ENCODE peak calls at places on chromosomes 12 and 14, in nine cellular contexts. E is omental fat pad; A is GM13976; F is fibroblast of lung; R is epithelial cell of esophagus; Q is transverse colon; Y is breast epithelium; U is CD4-positive, alpha-beta T cell; P is neural crest cell. H is an unnamed sample.
A peak's percentile ranks its signal among the peaks of the same experiment; 100 is the strongest.

GRCh38 chr12:4909397-4909733 is 340 bp upstream of the KCNA1 start:
- DNase-seq in U (no peak), R (no peak), E (no peak), Q (no peak), F (no peak), P (peak; percentile 9), Y (no peak), A (peak; percentile 55), H (no peak)

GRCh38 chr12:17588968-17589367 is 501.0 kb downstream of the RERGL start:
- DNase-seq in E (no peak), Y (no peak), A (no peak), Q (no peak), P (peak; percentile 22), F (no peak), R (peak; percentile 64), U (no peak), H (no peak)

GRCh38 chr12:57046947-57047890 is 2.7 kb downstream of the MYO1A start:
- DNase-seq in E (no peak), Q (no peak), P (no peak), Y (no peak), R (no peak), U (no peak), F (no peak), A (no peak), H (peak; percentile 73)

GRCh38 chr14:64856528-64857445 is 22.9 kb downstream of the SPTB start:
- DNase-seq in R (no peak), Q (no peak), E (no peak), U (no peak), A (no peak), P (no peak), Y (no peak), F (no peak), H (no peak)

GRCh38 chr14:103657466-103657865 is 28.5 kb downstream of the KLC1 start:
- DNase-seq in E (no peak), P (no peak), F (peak; percentile 77), Y (no peak), Q (no peak), R (no peak), A (no peak), U (no peak), H (no peak)

GRCh38 chr12:127374447-127374846 is 892.5 kb upstream of the TMEM132C start:
- DNase-seq in R (no peak), A (no peak), U (no peak), E (no peak), P (no peak), Q (no peak), F (no peak), Y (no peak), H (no peak)

GRCh38 chr14:36666416-36667206 is 5.0 kb downstream of the PAX9 start:
- DNase-seq in Q (no peak), Y (no peak), E (no peak), F (no peak), A (peak; percentile 17), U (no peak), R (no peak), P (no peak), H (no peak)

GRCh38 chr12:128323115-128323514 is 56.1 kb downstream of the TMEM132C start:
- DNase-seq in E (no peak), F (no peak), A (no peak), R (no peak), P (no peak), U (no peak), Y (no peak), Q (no peak), H (no peak)

GRCh38 chr14:26448181-26448855 is 149.5 kb downstream of the NOVA1 start:
- DNase-seq in F (no peak), P (no peak), Y (no peak), E (no peak), R (no peak), A (no peak), U (no peak), Q (no peak), H (no peak)

GRCh38 chr12:85658236-85658635 is 178.0 kb downstream of the RASSF9 start:
- DNase-seq in Y (no peak), U (no peak), E (no peak), P (no peak), F (no peak), Q (no peak), R (no peak), A (no peak), H (no peak)

GRCh38 chr14:84482256-84483071 is 1047.5 kb upstream of the FLRT2 start:
- DNase-seq in Q (no peak), R (peak; percentile 25), P (no peak), A (no peak), F (peak; percentile 61), Y (no peak), U (no peak), E (no peak), H (no peak)

GRCh38 chr12:84919271-84919670 is 6.7 kb upstream of the SLC6A15 start:
- DNase-seq in F (no peak), U (no peak), E (no peak), Q (no peak), P (no peak), Y (no peak), A (no peak), R (peak; percentile 82), H (no peak)

GRCh38 chr14:37526992-37527391 is 68.1 kb downstream of the FOXA1 start:
- DNase-seq in U (no peak), F (no peak), A (no peak), P (no peak), Q (no peak), E (no peak), Y (no peak), R (no peak), H (no peak)

GRCh38 chr12:47870175-47870781 is 34.5 kb downstream of the VDR start:
- DNase-seq in F (peak; percentile 53), Y (no peak), A (no peak), Q (peak; percentile 62), U (no peak), P (peak; percentile 20), R (no peak), E (no peak), H (no peak)

GRCh38 chr12:111446044-111446581 is 40.4 kb downstream of the SH2B3 start:
- DNase-seq in Y (no peak), U (no peak), F (peak; percentile 59), R (no peak), P (no peak), E (no peak), Q (peak; percentile 71), A (no peak), H (no peak)

GRCh38 chr12:132170094-132170636 is 25.9 kb downstream of the NOC4L start:
- DNase-seq in Q (no peak), P (no peak), A (no peak), Y (no peak), E (no peak), R (no peak), U (no peak), F (peak; percentile 79), H (no peak)

GRCh38 chr12:75086086-75087038 is 123.3 kb downstream of the KCNC2 start:
- DNase-seq in Q (no peak), A (no peak), F (peak; percentile 1), Y (no peak), P (no peak), U (no peak), E (no peak), R (peak; percentile 14), H (no peak)

DNA sequence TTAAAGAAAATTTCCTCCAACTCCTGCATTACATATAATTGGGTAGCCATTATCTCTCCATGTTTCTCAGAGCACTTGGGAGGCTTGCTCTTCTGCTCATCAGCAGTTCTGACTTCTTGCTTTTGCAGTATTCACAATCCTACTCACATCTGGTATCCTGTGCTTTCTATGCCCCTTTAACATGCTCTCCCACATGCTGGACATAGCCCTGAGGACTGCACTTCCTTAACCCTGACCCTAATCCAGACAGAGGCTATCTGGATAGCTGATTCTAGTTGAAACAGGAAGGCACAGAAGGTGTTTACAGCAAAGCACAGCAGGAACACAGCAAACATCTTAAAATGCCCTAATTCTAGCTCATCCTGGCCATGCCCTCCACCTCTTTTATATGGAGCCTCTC is 7.3 kb upstream of the CMAS start:
- DNase-seq in R (no peak), A (no peak), E (no peak), F (no peak), Q (no peak), U (no peak), Y (no peak), P (no peak), H (no peak)
- TF ChIP-seq CTCF in R (no peak), A (no peak), E (no peak), F (no peak), Q (no peak), U (no peak), Y (no peak), P (no peak), H (no peak)

GRCh38 chr12:54355104-54355815 is 9.0 kb downstream of the GPR84 start:
- DNase-seq in Q (no peak), A (no peak), P (peak; percentile 61), E (no peak), Y (no peak), R (no peak), U (no peak), F (no peak), H (no peak)
- TF ChIP-seq CTCF in Q (no peak), A (no peak), P (peak; percentile 53), E (no peak), Y (no peak), R (no peak), U (no peak), F (no peak), H (no peak)

GRCh38 chr12:81987351-81987750 is 228.2 kb upstream of the PPFIA2 start:
- DNase-seq in Y (no peak), F (no peak), P (no peak), Q (no peak), R (no peak), U (no peak), A (no peak), E (no peak), H (no peak)

GRCh38 chr12:81991868-81992267 is 232.7 kb upstream of the PPFIA2 start:
- DNase-seq in Y (no peak), R (no peak), A (no peak), U (no peak), F (no peak), Q (no peak), P (no peak), E (no peak), H (no peak)

DNA sequence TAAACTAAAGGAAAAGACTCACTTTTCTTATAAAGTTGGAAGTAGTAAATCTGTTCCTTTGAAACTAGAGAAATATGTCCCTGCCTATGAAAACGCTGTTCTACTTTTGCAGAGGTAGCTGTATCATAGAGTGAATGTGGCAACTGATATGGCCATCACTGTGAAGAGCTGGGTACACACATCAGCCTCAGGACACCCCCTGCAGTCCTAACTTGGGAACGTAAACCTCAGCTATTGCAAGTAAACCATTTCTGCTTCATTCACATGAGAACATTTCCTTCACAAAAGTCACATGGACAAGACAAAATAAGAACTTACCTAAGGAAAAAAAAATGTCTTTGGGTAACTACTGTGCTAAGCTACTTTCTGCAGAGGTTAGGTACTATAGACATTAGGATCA is 233.3 kb upstream of the PPFIA2 start:
- DNase-seq in F (no peak), Q (peak; percentile 7), E (no peak), U (peak; percentile 17), Y (no peak), A (no peak), R (peak; percentile 37), P (no peak), H (no peak)
- TF ChIP-seq CTCF in F (no peak), Q (no peak), E (no peak), U (peak; percentile 59), Y (no peak), A (no peak), R (peak; percentile 36), P (peak; percentile 41), H (peak; percentile 49)

DNA sequence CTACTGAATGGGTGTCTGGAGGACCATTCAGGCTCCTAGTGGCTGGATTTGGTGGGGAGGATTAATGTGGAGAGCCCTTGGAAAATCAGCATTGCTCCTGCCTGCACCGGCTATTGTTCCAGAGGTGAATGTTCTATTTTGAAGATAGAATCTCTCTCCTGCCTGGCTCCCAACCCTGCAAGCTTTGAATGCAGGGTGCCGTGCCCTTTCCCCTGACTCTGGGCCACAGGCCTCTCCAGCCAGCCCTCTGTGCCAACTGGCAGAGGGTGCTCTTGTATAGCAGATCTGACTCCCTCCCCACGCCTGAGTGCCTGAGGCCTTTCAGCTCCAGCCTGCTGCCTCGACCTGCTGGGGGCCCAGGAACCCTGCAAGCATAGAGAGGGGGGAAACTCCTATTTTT is 106.8 kb downstream of the TMEM260 start:
- DNase-seq in R (peak; percentile 7), Y (no peak), U (no peak), F (no peak), E (no peak), P (no peak), A (no peak), Q (peak; percentile 8), H (no peak)
- TF ChIP-seq CTCF in R (no peak), Y (no peak), U (no peak), F (no peak), E (no peak), P (peak; percentile 31), A (no peak), Q (no peak), H (no peak)

H was measured in CD14-positive monocyte.